ENCODE peak calls at places on chromosomes 4 and X, in five cellular contexts. H is activated naive CD8-positive, alpha-beta T cell treated with anti-CD3 and anti-CD28 coated beads, Interleukin-2, amount 50 U/mL, for 24 hours; S is ELR; O is activated CD4-positive, alpha-beta T cell treated with anti-CD3 and anti-CD28 coated beads, Interleukin-2, amount 10 ng/mL, durations not matched to agents 7 days and 5 days; I is fibroblast of pulmonary artery. G is an unnamed sample.

GRCh38 chr4:11769425-11769824 is 340.7 kb upstream of the HS3ST1 start:
- DNase-seq in H (no peak), S (no peak), O (no peak), I (peak), G (no peak)

GRCh38 chr4:47525154-47525819 is 40.2 kb downstream of the ATP10D start:
- DNase-seq in H (no peak), S (peak), O (no peak), I (peak), G (no peak)

GRCh38 chrX:101252634-101253033 is 33.0 kb downstream of the DRP2 start:
- DNase-seq in H (no peak), S (no peak), O (no peak), I (peak), G (no peak)

GRCh38 chrX:70834587-70834986 is 73.9 kb downstream of the TEX11 start:
- DNase-seq in H (no peak), S (no peak), O (no peak), I (no peak), G (no peak)

GRCh38 chr4:23305026-23305425 is 584.8 kb downstream of the PPARGC1A start:
- DNase-seq in H (no peak), S (peak), O (no peak), I (peak), G (no peak)

GRCh38 chrX:73562986-73563739 is at the start of gene CHIC1:
- DNase-seq in H (peak), S (peak), O (peak), I (peak), G (peak)

GRCh38 chr4:3680656-3681055 is 85.5 kb upstream of the ADRA2C start:
- DNase-seq in H (no peak), S (no peak), O (no peak), I (no peak), G (no peak)

GRCh38 chr4:111960241-111960667 is 185.0 kb upstream of the FAM241A start:
- DNase-seq in H (no peak), S (peak), O (no peak), I (peak), G (no peak)

GRCh38 chrX:139905041-139905440 is 27.8 kb downstream of the ATP11C start:
- DNase-seq in H (no peak), S (peak), O (no peak), I (peak), G (no peak)

GRCh38 chr4:186485621-186486062 is 69.7 kb downstream of the MTNR1A start:
- DNase-seq in H (no peak), S (peak), O (no peak), I (peak), G (no peak)

GRCh38 chr4:56653461-56654237 is 27.4 kb downstream of the HOPX start:
- DNase-seq in H (peak), S (peak), O (peak), I (no peak), G (no peak)

GRCh38 chr4:144709793-144710525 is 64.0 kb downstream of the HHIP start:
- DNase-seq in H (no peak), S (peak), O (no peak), I (peak), G (no peak)

GRCh38 chr4:12399781-12400180 is 971.1 kb upstream of the HS3ST1 start:
- DNase-seq in H (no peak), S (no peak), O (no peak), I (peak), G (no peak)

GRCh38 chrX:9355739-9356138 is 109.1 kb upstream of the TBL1X start:
- DNase-seq in H (no peak), S (peak), O (peak), I (no peak), G (no peak)

GRCh38 chr4:68655764-68656444 is 14.5 kb downstream of the UGT2B15 start:
- DNase-seq in H (no peak), S (no peak), O (no peak), I (no peak), G (no peak)

GRCh38 chrX:150771116-150771515 is 77.9 kb downstream of the MTMR1 start:
- DNase-seq in H (no peak), S (no peak), O (no peak), I (no peak), G (no peak)

GRCh38 chr4:12729384-12729783 is 754.8 kb downstream of the RAB28 start:
- DNase-seq in H (no peak), S (peak), O (no peak), I (peak), G (peak)

GRCh38 chr4:31235961-31236360 is 515.8 kb downstream of the PCDH7 start:
- DNase-seq in H (no peak), S (no peak), O (no peak), I (no peak), G (no peak)

GRCh38 chrX:19836337-19836736 is 51.1 kb downstream of the SH3KBP1 start:
- DNase-seq in H (no peak), S (no peak), O (no peak), I (no peak), G (no peak)

GRCh38 chr4:140004580-140005314 is 149.2 kb downstream of the MAML3 start:
- DNase-seq in H (no peak), S (peak), O (no peak), I (peak), G (peak)

GRCh38 chr4:54064317-54065275 is at the start of gene CHIC2:
- DNase-seq in H (peak), S (peak), O (peak), I (peak), G (peak)

GRCh38 chrX:38578152-38578551 is 16.8 kb downstream of the TSPAN7 start:
- DNase-seq in H (no peak), S (no peak), O (no peak), I (no peak), G (no peak)

GRCh38 chrX:108299101-108299591 is 139.1 kb downstream of the COL4A6 start:
- DNase-seq in H (no peak), S (peak), O (no peak), I (peak), G (no peak)

GRCh38 chr4:169410839-169411770 is 140.3 kb upstream of the SH3RF1 start:
- DNase-seq in H (peak), S (peak), O (peak), I (peak), G (no peak)

GRCh38 chr4:162163892-162164759 is at the start of gene FSTL5:
- DNase-seq in H (peak), S (peak), O (peak), I (peak), G (peak)

GRCh38 chr4:122293374-122294365 is 85.1 kb upstream of the ADAD1 start:
- DNase-seq in H (no peak), S (no peak), O (no peak), I (no peak), G (no peak)

GRCh38 chrX:23478056-23478455 is 143.4 kb downstream of the PTCHD1 start:
- DNase-seq in H (no peak), S (peak), O (no peak), I (no peak), G (no peak)

GRCh38 chr4:112036881-112037280 is 108.4 kb upstream of the FAM241A start:
- DNase-seq in H (no peak), S (peak), O (no peak), I (no peak), G (no peak)

GRCh38 chrX:131068945-131069719 is 11.0 kb downstream of the ARHGAP36 start:
- DNase-seq in H (peak), S (peak), O (no peak), I (peak), G (no peak)

GRCh38 chr4:17232575-17233253 is 279.2 kb downstream of the QDPR start:
- DNase-seq in H (no peak), S (no peak), O (no peak), I (peak), G (no peak)

GRCh38 chr4:184409911-184410692 is 64.2 kb downstream of the IRF2 start:
- DNase-seq in H (peak), S (no peak), O (peak), I (no peak), G (no peak)

GRCh38 chrX:71637253-71637618 is 18.9 kb upstream of the CXCR3 start:
- DNase-seq in H (no peak), S (peak), O (no peak), I (no peak), G (no peak)

GRCh38 chr4:155419266-155419665 is 42.5 kb upstream of the MAP9 start:
- DNase-seq in H (no peak), S (peak), O (no peak), I (peak), G (no peak)

GRCh38 chr4:184953971-184954370 is 64.3 kb upstream of the HELT start:
- DNase-seq in H (no peak), S (no peak), O (no peak), I (no peak), G (no peak)

GRCh38 chrX:139106111-139106510 is 394.6 kb upstream of the FGF13 start:
- DNase-seq in H (no peak), S (peak), O (no peak), I (peak), G (no peak)

GRCh38 chrX:153727108-153727931 is 2.7 kb downstream of the ABCD1 start:
- DNase-seq in H (no peak), S (no peak), O (no peak), I (no peak), G (no peak)

GRCh38 chr4:132737344-132737743 is 411.8 kb upstream of the PCDH10 start:
- DNase-seq in H (no peak), S (no peak), O (no peak), I (no peak), G (no peak)

GRCh38 chr4:8048856-8049686 is 109.4 kb upstream of the AFAP1 start:
- DNase-seq in H (no peak), S (no peak), O (no peak), I (no peak), G (no peak)